ENCODE peak calls at places on chromosomes 3 and 15, in five cellular contexts. M, X, K, A and V are unnamed samples.

GRCh38 chr3:190116551-190117067 is 4.1 kb downstream of the P3H2 start:
- DNase-seq in K (no peak), M (no peak), X (peak), A (no peak), V (no peak)

GRCh38 chr3:125229168-125229567 is 16.6 kb upstream of the SLC12A8 start:
- DNase-seq in M (no peak), A (no peak), X (no peak), K (no peak), V (no peak)

GRCh38 chr15:61871926-61872522 is 188.2 kb downstream of the VPS13C start:
- DNase-seq in M (no peak), K (no peak), X (peak), A (no peak), V (no peak)

GRCh38 chr3:13493867-13494441 is 13.8 kb downstream of the HDAC11 start:
- DNase-seq in M (no peak), X (no peak), K (no peak), A (no peak), V (no peak)

GRCh38 chr3:7504886-7505775 is 644.2 kb downstream of the GRM7 start:
- DNase-seq in K (no peak), M (no peak), A (no peak), X (peak), V (no peak)

GRCh38 chr3:152620395-152620794 is 214.5 kb upstream of the P2RY1 start:
- DNase-seq in X (no peak), A (no peak), K (no peak), M (no peak), V (peak)

GRCh38 chr3:192183109-192183508 is 544.2 kb downstream of the FGF12 start:
- DNase-seq in X (no peak), M (no peak), A (no peak), K (no peak), V (no peak)

GRCh38 chr3:143358793-143359491 is 239.4 kb downstream of the CHST2 start:
- DNase-seq in M (no peak), X (no peak), A (no peak), K (no peak), V (no peak)

GRCh38 chr3:39474126-39474515 is 6.6 kb downstream of the MOBP start:
- DNase-seq in A (no peak), X (no peak), K (no peak), M (no peak), V (no peak)

GRCh38 chr3:108455212-108455705 is 55.1 kb downstream of the MYH15 start:
- DNase-seq in M (no peak), K (no peak), A (no peak), X (no peak), V (no peak)

GRCh38 chr3:170614214-170614966 is 28.5 kb upstream of the SLC7A14 start:
- DNase-seq in M (no peak), A (no peak), X (peak), K (no peak), V (peak)

GRCh38 chr3:155805204-155805801 is 775 bp downstream of the C3orf33 start:
- DNase-seq in A (peak), K (no peak), X (peak), M (peak), V (peak)

GRCh38 chr3:125140011-125140813 is 72.3 kb downstream of the SLC12A8 start:
- DNase-seq in A (no peak), M (no peak), K (no peak), X (no peak), V (no peak)

GRCh38 chr3:36792342-36792741 is 28.0 kb upstream of the DCLK3 start:
- DNase-seq in K (peak), A (no peak), X (peak), M (no peak), V (peak)

GRCh38 chr15:50189630-50190029 is 7.6 kb downstream of the SLC27A2 start:
- DNase-seq in X (no peak), M (no peak), A (no peak), K (no peak), V (no peak)

GRCh38 chr3:23900744-23901143 is 16.0 kb downstream of the NKIRAS1 start:
- DNase-seq in A (no peak), K (no peak), M (no peak), X (no peak), V (no peak)

GRCh38 chr3:188338081-188338480 is 184.1 kb downstream of the LPP start:
- DNase-seq in X (peak), M (no peak), K (no peak), A (no peak), V (no peak)

GRCh38 chr3:101170047-101170771 is 150.2 kb downstream of the IMPG2 start:
- DNase-seq in A (no peak), M (no peak), K (no peak), X (no peak), V (no peak)

GRCh38 chr3:142916611-142917010 is 27.7 kb upstream of the PCOLCE2 start:
- DNase-seq in K (no peak), M (no peak), A (no peak), X (no peak), V (no peak)

GRCh38 chr3:82643948-82644347 is 882.5 kb upstream of the GBE1 start:
- DNase-seq in K (no peak), X (no peak), M (no peak), A (no peak), V (no peak)